ENCODE peak calls at places on chromosome 6, in seven cellular contexts. W is activated T-cell treated with anti-CD3 and anti-CD28 coated beads, Interleukin-2, amount 50 U/mL, for 4 hours; J is activated gamma-delta T cell treated with Interleukin-2 at 50 U/mL for 16 hours; U is putamen; G is Kasumi-1; H is NAMALWA; B is NCI-H1105. C is an unnamed sample.

GRCh38 chr6:116572162-116572561 is 858 bp downstream of the RWDD1 start:
- DNase-seq in W (no peak), J (no peak), U (no peak), G (peak), H (peak), B (peak), C (no peak)

GRCh38 chr6:167402195-167402686 is 77.4 kb downstream of the TTLL2 start:
- DNase-seq in W (no peak), J (no peak), U (no peak), G (no peak), H (no peak), B (no peak), C (no peak)

GRCh38 chr6:113596907-113597583 is 260.1 kb upstream of the MARCKS start:
- DNase-seq in W (no peak), J (no peak), U (no peak), G (no peak), H (no peak), B (peak), C (no peak)

GRCh38 chr6:14841901-14842421 is 403.9 kb upstream of the JARID2 start:
- DNase-seq in W (no peak), J (no peak), U (no peak), G (no peak), H (no peak), B (no peak), C (no peak)

GRCh38 chr6:22605736-22606135 is 36.4 kb downstream of the HDGFL1 start:
- DNase-seq in W (no peak), J (no peak), U (peak), G (no peak), H (no peak), B (no peak), C (no peak)

GRCh38 chr6:15490242-15491100 is 172.4 kb downstream of the DTNBP1 start:
- DNase-seq in W (no peak), J (no peak), U (no peak), G (no peak), H (no peak), B (no peak), C (no peak)

GRCh38 chr6:8166156-8166555 is 63.8 kb upstream of the EEF1E1 start:
- DNase-seq in W (no peak), J (no peak), U (no peak), G (no peak), H (no peak), B (no peak), C (no peak)

GRCh38 chr6:57097596-57097995 is 7.6 kb downstream of the ZNF451 start:
- DNase-seq in W (no peak), J (no peak), U (no peak), G (no peak), H (no peak), B (no peak), C (no peak)